ENCODE peak calls at places on chromosomes 4 and X, in nine cellular contexts. One of them, this sample, is unnamed.

GRCh38 chr4:69714086-69714485 is 46.3 kb downstream of the SULT1B1 start:
- DNase-seq in breast epithelium: no peak
- DNase-seq in body of pancreas: no peak
- DNase-seq in ovary: no peak
- DNase-seq in IMR-90: no peak
- DNase-seq in HepG2: no peak
- DNase-seq in gastrocnemius medialis: no peak
- DNase-seq in thyroid gland: peak
- DNase-seq in endothelial cell of umbilical vein: no peak
- DNase-seq in this sample: no peak

GRCh38 chr4:105666693-105667092 is 41.8 kb downstream of the INTS12 start:
- DNase-seq in ovary: no peak
- DNase-seq in IMR-90: peak
- DNase-seq in endothelial cell of umbilical vein: peak
- DNase-seq in body of pancreas: no peak
- DNase-seq in thyroid gland: no peak
- DNase-seq in HepG2: no peak
- DNase-seq in gastrocnemius medialis: no peak
- DNase-seq in breast epithelium: no peak
- DNase-seq in this sample: no peak

GRCh38 chrX:19063030-19063429 is 59.2 kb downstream of the ADGRG2 start:
- DNase-seq in breast epithelium: no peak
- DNase-seq in endothelial cell of umbilical vein: no peak
- DNase-seq in ovary: no peak
- DNase-seq in thyroid gland: no peak
- DNase-seq in HepG2: no peak
- DNase-seq in IMR-90: peak
- DNase-seq in gastrocnemius medialis: no peak
- DNase-seq in body of pancreas: no peak
- DNase-seq in this sample: no peak

GRCh38 chr4:89171176-89171575 is 59.8 kb downstream of the TIGD2 start:
- DNase-seq in endothelial cell of umbilical vein: no peak
- DNase-seq in body of pancreas: no peak
- DNase-seq in IMR-90: no peak
- DNase-seq in thyroid gland: no peak
- DNase-seq in gastrocnemius medialis: no peak
- DNase-seq in HepG2: no peak
- DNase-seq in ovary: no peak
- DNase-seq in breast epithelium: no peak
- DNase-seq in this sample: no peak

GRCh38 chrX:154307207-154307606 is 11.6 kb downstream of the TKTL1 start:
- DNase-seq in HepG2: no peak
- DNase-seq in thyroid gland: no peak
- DNase-seq in gastrocnemius medialis: no peak
- DNase-seq in endothelial cell of umbilical vein: no peak
- DNase-seq in breast epithelium: no peak
- DNase-seq in body of pancreas: no peak
- DNase-seq in ovary: no peak
- DNase-seq in IMR-90: no peak
- DNase-seq in this sample: no peak

GRCh38 chrX:70592091-70592490 is 147.5 kb downstream of the DLG3 start:
- DNase-seq in HepG2: no peak
- DNase-seq in ovary: no peak
- DNase-seq in body of pancreas: no peak
- DNase-seq in breast epithelium: no peak
- DNase-seq in thyroid gland: no peak
- DNase-seq in gastrocnemius medialis: no peak
- DNase-seq in endothelial cell of umbilical vein: peak
- DNase-seq in IMR-90: peak
- DNase-seq in this sample: no peak

GRCh38 chr4:142088906-142089305 is 452.5 kb downstream of the IL15 start:
- DNase-seq in body of pancreas: no peak
- DNase-seq in IMR-90: peak
- DNase-seq in gastrocnemius medialis: no peak
- DNase-seq in thyroid gland: no peak
- DNase-seq in breast epithelium: no peak
- DNase-seq in HepG2: no peak
- DNase-seq in endothelial cell of umbilical vein: no peak
- DNase-seq in ovary: no peak
- DNase-seq in this sample: no peak

GRCh38 chr4:61992351-61992750 is 792.2 kb downstream of the ADGRL3 start:
- DNase-seq in gastrocnemius medialis: no peak
- DNase-seq in body of pancreas: no peak
- DNase-seq in IMR-90: no peak
- DNase-seq in thyroid gland: no peak
- DNase-seq in endothelial cell of umbilical vein: no peak
- DNase-seq in ovary: no peak
- DNase-seq in HepG2: no peak
- DNase-seq in breast epithelium: no peak
- DNase-seq in this sample: no peak

GRCh38 chr4:7598939-7599790 is 164.4 kb upstream of the PSAPL1 start:
- DNase-seq in IMR-90: no peak
- DNase-seq in HepG2: no peak
- DNase-seq in ovary: no peak
- DNase-seq in breast epithelium: no peak
- DNase-seq in thyroid gland: peak
- DNase-seq in gastrocnemius medialis: no peak
- DNase-seq in endothelial cell of umbilical vein: no peak
- DNase-seq in body of pancreas: no peak
- DNase-seq in this sample: no peak

GRCh38 chrX:42869659-42870476 is 91.9 kb upstream of the PPP1R2C start:
- DNase-seq in endothelial cell of umbilical vein: no peak
- DNase-seq in ovary: no peak
- DNase-seq in IMR-90: no peak
- DNase-seq in HepG2: no peak
- DNase-seq in breast epithelium: no peak
- DNase-seq in gastrocnemius medialis: no peak
- DNase-seq in thyroid gland: no peak
- DNase-seq in body of pancreas: no peak
- DNase-seq in this sample: no peak

GRCh38 chrX:23789386-23790146 is 6.6 kb downstream of the SAT1 start:
- DNase-seq in thyroid gland: peak
- DNase-seq in body of pancreas: peak
- DNase-seq in breast epithelium: no peak
- DNase-seq in ovary: no peak
- DNase-seq in IMR-90: no peak
- DNase-seq in HepG2: no peak
- DNase-seq in endothelial cell of umbilical vein: no peak
- DNase-seq in gastrocnemius medialis: no peak
- DNase-seq in this sample: no peak

GRCh38 chr4:7426525-7427171 is 8.1 kb downstream of the PSAPL1 start:
- DNase-seq in breast epithelium: peak
- DNase-seq in thyroid gland: no peak
- DNase-seq in HepG2: no peak
- DNase-seq in ovary: peak
- DNase-seq in gastrocnemius medialis: no peak
- DNase-seq in body of pancreas: peak
- DNase-seq in IMR-90: no peak
- DNase-seq in endothelial cell of umbilical vein: no peak
- DNase-seq in this sample: peak

GRCh38 chr4:119131160-119131559 is 4.5 kb upstream of the MYOZ2 start:
- DNase-seq in gastrocnemius medialis: no peak
- DNase-seq in IMR-90: no peak
- DNase-seq in body of pancreas: no peak
- DNase-seq in thyroid gland: no peak
- DNase-seq in ovary: no peak
- DNase-seq in endothelial cell of umbilical vein: no peak
- DNase-seq in HepG2: no peak
- DNase-seq in breast epithelium: no peak
- DNase-seq in this sample: no peak

GRCh38 chr4:1477045-1477905 is 71.0 kb upstream of the NKX1-1 start:
- DNase-seq in breast epithelium: peak
- DNase-seq in endothelial cell of umbilical vein: no peak
- DNase-seq in thyroid gland: no peak
- DNase-seq in HepG2: no peak
- DNase-seq in IMR-90: no peak
- DNase-seq in ovary: no peak
- DNase-seq in gastrocnemius medialis: no peak
- DNase-seq in body of pancreas: no peak
- DNase-seq in this sample: peak

GRCh38 chrX:132489256-132490085 is 633 bp upstream of the MBNL3 start:
- DNase-seq in endothelial cell of umbilical vein: peak
- DNase-seq in breast epithelium: peak
- DNase-seq in HepG2: no peak
- DNase-seq in body of pancreas: peak
- DNase-seq in thyroid gland: peak
- DNase-seq in IMR-90: peak
- DNase-seq in gastrocnemius medialis: no peak
- DNase-seq in ovary: peak
- DNase-seq in this sample: peak

GRCh38 chr4:51942833-51943215 is 77.3 kb downstream of the LRRC66 start:
- DNase-seq in endothelial cell of umbilical vein: no peak
- DNase-seq in thyroid gland: no peak
- DNase-seq in breast epithelium: no peak
- DNase-seq in ovary: no peak
- DNase-seq in gastrocnemius medialis: no peak
- DNase-seq in body of pancreas: no peak
- DNase-seq in HepG2: no peak
- DNase-seq in IMR-90: no peak
- DNase-seq in this sample: no peak

GRCh38 chr4:32341342-32341741 is 1621.2 kb downstream of the PCDH7 start:
- DNase-seq in ovary: no peak
- DNase-seq in breast epithelium: no peak
- DNase-seq in HepG2: no peak
- DNase-seq in body of pancreas: no peak
- DNase-seq in gastrocnemius medialis: no peak
- DNase-seq in endothelial cell of umbilical vein: no peak
- DNase-seq in IMR-90: no peak
- DNase-seq in thyroid gland: no peak
- DNase-seq in this sample: no peak

GRCh38 chr4:32337403-32337802 is 1617.2 kb downstream of the PCDH7 start:
- DNase-seq in body of pancreas: no peak
- DNase-seq in HepG2: no peak
- DNase-seq in gastrocnemius medialis: no peak
- DNase-seq in thyroid gland: no peak
- DNase-seq in IMR-90: no peak
- DNase-seq in endothelial cell of umbilical vein: no peak
- DNase-seq in breast epithelium: no peak
- DNase-seq in ovary: no peak
- DNase-seq in this sample: no peak

GRCh38 chr4:32342054-32342453 is 1621.9 kb downstream of the PCDH7 start:
- DNase-seq in endothelial cell of umbilical vein: no peak
- DNase-seq in ovary: no peak
- DNase-seq in breast epithelium: no peak
- DNase-seq in thyroid gland: no peak
- DNase-seq in gastrocnemius medialis: no peak
- DNase-seq in IMR-90: no peak
- DNase-seq in HepG2: no peak
- DNase-seq in body of pancreas: no peak
- DNase-seq in this sample: no peak

GRCh38 chr4:32334759-32335158 is 1614.6 kb downstream of the PCDH7 start:
- DNase-seq in ovary: no peak
- DNase-seq in body of pancreas: no peak
- DNase-seq in IMR-90: no peak
- DNase-seq in thyroid gland: no peak
- DNase-seq in HepG2: no peak
- DNase-seq in breast epithelium: no peak
- DNase-seq in endothelial cell of umbilical vein: no peak
- DNase-seq in gastrocnemius medialis: no peak
- DNase-seq in this sample: no peak

GRCh38 chr4:32340591-32340990 is 1620.4 kb downstream of the PCDH7 start:
- DNase-seq in IMR-90: no peak
- DNase-seq in thyroid gland: no peak
- DNase-seq in breast epithelium: no peak
- DNase-seq in endothelial cell of umbilical vein: no peak
- DNase-seq in gastrocnemius medialis: no peak
- DNase-seq in HepG2: no peak
- DNase-seq in ovary: no peak
- DNase-seq in body of pancreas: no peak
- DNase-seq in this sample: no peak
- TF ChIP-seq CTCF in IMR-90: no peak
- TF ChIP-seq CTCF in thyroid gland: no peak
- TF ChIP-seq CTCF in breast epithelium: no peak
- TF ChIP-seq CTCF in endothelial cell of umbilical vein: no peak
- TF ChIP-seq CTCF in gastrocnemius medialis: no peak
- TF ChIP-seq CTCF in HepG2: no peak
- TF ChIP-seq CTCF in ovary: no peak
- TF ChIP-seq CTCF in body of pancreas: no peak
- TF ChIP-seq CTCF in this sample: no peak

DNA sequence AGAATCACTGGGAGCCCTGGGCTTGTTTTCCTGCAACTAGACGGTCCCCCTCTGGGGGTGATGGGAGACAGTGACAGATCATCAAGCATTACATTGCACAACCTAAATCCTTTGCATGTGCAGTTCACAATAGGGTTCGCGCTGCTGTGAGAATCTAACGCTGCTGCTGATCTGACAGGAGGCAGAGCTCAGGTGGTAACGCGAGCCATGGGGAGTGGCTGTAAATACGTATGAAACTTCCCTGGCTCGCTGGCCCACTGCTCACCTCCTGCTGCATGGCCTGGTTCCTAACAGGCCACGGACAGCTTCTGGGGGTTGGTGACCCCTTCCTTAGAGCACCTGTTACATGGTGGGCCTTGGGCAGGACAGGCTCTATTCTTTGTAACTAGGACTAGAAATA is 10.4 kb downstream of the PAQR3 start:
- DNase-seq in HepG2: no peak
- DNase-seq in IMR-90: no peak
- DNase-seq in ovary: no peak
- DNase-seq in gastrocnemius medialis: no peak
- DNase-seq in breast epithelium: no peak
- DNase-seq in body of pancreas: no peak
- DNase-seq in thyroid gland: no peak
- DNase-seq in endothelial cell of umbilical vein: no peak
- DNase-seq in this sample: no peak
- H3K4me3 ChIP-seq in HepG2: no peak
- H3K4me3 ChIP-seq in IMR-90: no peak
- H3K4me3 ChIP-seq in ovary: no peak
- H3K4me3 ChIP-seq in gastrocnemius medialis: no peak
- H3K4me3 ChIP-seq in breast epithelium: no peak
- H3K4me3 ChIP-seq in body of pancreas: no peak
- H3K4me3 ChIP-seq in thyroid gland: no peak
- H3K4me3 ChIP-seq in endothelial cell of umbilical vein: no peak
- H3K4me3 ChIP-seq in this sample: no peak

GRCh38 chr4:152392079-152392478 is 143.8 kb downstream of the FBXW7 start:
- DNase-seq in body of pancreas: no peak
- DNase-seq in breast epithelium: no peak
- DNase-seq in IMR-90: no peak
- DNase-seq in HepG2: no peak
- DNase-seq in endothelial cell of umbilical vein: no peak
- DNase-seq in thyroid gland: no peak
- DNase-seq in ovary: no peak
- DNase-seq in gastrocnemius medialis: no peak
- DNase-seq in this sample: no peak
- TF ChIP-seq POLR2A in body of pancreas: no peak
- TF ChIP-seq POLR2A in breast epithelium: no peak
- TF ChIP-seq POLR2A in IMR-90: no peak
- TF ChIP-seq POLR2A in HepG2: no peak
- TF ChIP-seq POLR2A in endothelial cell of umbilical vein: no peak
- TF ChIP-seq POLR2A in thyroid gland: no peak
- TF ChIP-seq POLR2A in ovary: no peak
- TF ChIP-seq POLR2A in gastrocnemius medialis: no peak
- TF ChIP-seq POLR2A in this sample: no peak

DNA sequence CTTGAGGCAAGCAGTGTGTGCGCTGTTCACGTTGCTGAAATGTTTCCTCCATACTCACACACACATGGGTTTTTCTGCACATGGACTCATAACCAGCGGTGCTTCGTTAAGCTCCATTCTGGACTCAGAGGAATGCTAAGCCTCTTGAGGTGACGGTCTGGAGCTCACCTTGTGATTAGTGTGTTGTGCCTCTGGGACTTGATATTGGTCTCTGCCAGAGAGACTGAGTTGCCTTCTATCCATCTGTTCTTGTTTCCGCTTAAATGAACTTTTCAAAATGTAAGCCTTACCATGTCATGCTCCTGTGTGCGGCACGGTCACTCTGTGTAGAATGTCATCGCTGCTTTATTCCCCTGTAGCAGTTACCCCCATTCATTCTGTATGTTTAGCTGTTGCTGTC is 42.5 kb downstream of the ADD1 start:
- DNase-seq in breast epithelium: no peak
- DNase-seq in IMR-90: no peak
- DNase-seq in endothelial cell of umbilical vein: no peak
- DNase-seq in gastrocnemius medialis: no peak
- DNase-seq in HepG2: no peak
- DNase-seq in body of pancreas: no peak
- DNase-seq in ovary: no peak
- DNase-seq in thyroid gland: no peak
- DNase-seq in this sample: no peak
- TF ChIP-seq CTCF in breast epithelium: no peak
- TF ChIP-seq CTCF in IMR-90: no peak
- TF ChIP-seq CTCF in endothelial cell of umbilical vein: no peak
- TF ChIP-seq CTCF in gastrocnemius medialis: no peak
- TF ChIP-seq CTCF in HepG2: no peak
- TF ChIP-seq CTCF in body of pancreas: no peak
- TF ChIP-seq CTCF in ovary: no peak
- TF ChIP-seq CTCF in thyroid gland: no peak
- TF ChIP-seq CTCF in this sample: no peak

This sample was measured in lower leg skin.